ENCODE peak calls at places on chromosomes 7 and 10, in ten cellular contexts. W is RWPE2, C is Peyer's patch, N is PC-9, O is ovary, L is astrocyte, G is cardiac muscle cell, T is H1, I is colonic mucosa, A is fibroblast of lung. V is an unnamed sample. For H3K9me3 and H3K4me1, the result is how much of the 10 kb centered on the place peaks cover.

GRCh38 chr10:116748041-116748440 is 5.7 kb upstream of the HSPA12A start:
- DNase-seq in W (no peak), C (no peak), N (peak), O (no peak), L (peak), G (peak), T (no peak), I (peak), A (peak), V (no peak)

GRCh38 chr10:71766717-71767419 is 6.5 kb downstream of the VSIR start:
- DNase-seq in W (peak), C (peak), N (peak), O (peak), L (peak), G (peak), T (no peak), I (peak), A (peak), V (no peak)

GRCh38 chr10:113544392-113544791 is 8.5 kb upstream of the HABP2 start:
- DNase-seq in W (no peak), C (no peak), N (no peak), O (no peak), L (no peak), G (no peak), T (no peak), I (no peak), A (no peak), V (no peak)

GRCh38 chr10:6347391-6347951 is 144.7 kb downstream of the PFKFB3 start:
- DNase-seq in W (no peak), C (no peak), N (no peak), O (no peak), L (peak), G (no peak), T (no peak), I (no peak), A (peak), V (no peak)

GRCh38 chr7:115763347-115763746 is 267.2 kb downstream of the TFEC start:
- DNase-seq in W (no peak), C (no peak), N (no peak), O (no peak), L (no peak), G (no peak), T (no peak), I (no peak), A (no peak), V (no peak)

GRCh38 chr7:123622660-123623386 is 21.2 kb downstream of the ASB15 start:
- DNase-seq in W (no peak), C (no peak), N (no peak), O (no peak), L (no peak), G (no peak), T (no peak), I (peak), A (no peak), V (no peak)

GRCh38 chr7:23426876-23427275 is 43.4 kb downstream of the IGF2BP3 start:
- DNase-seq in W (no peak), C (no peak), N (no peak), O (no peak), L (peak), G (no peak), T (no peak), I (no peak), A (peak), V (no peak)

GRCh38 chr10:77163670-77164348 is 473.8 kb downstream of the KCNMA1 start:
- DNase-seq in W (peak), C (peak), N (peak), O (no peak), L (peak), G (peak), T (no peak), I (peak), A (peak), V (no peak)

GRCh38 chr10:116765549-116766162 is 23.3 kb upstream of the HSPA12A start:
- DNase-seq in W (no peak), C (no peak), N (no peak), O (no peak), L (no peak), G (peak), T (no peak), I (peak), A (no peak), V (no peak)

GRCh38 chr7:140082770-140083169 is 20.0 kb upstream of the PARP12 start:
- DNase-seq in W (no peak), C (no peak), N (no peak), O (no peak), L (no peak), G (no peak), T (no peak), I (no peak), A (no peak), V (no peak)

GRCh38 chr7:140084972-140085371 is 22.2 kb upstream of the PARP12 start:
- DNase-seq in W (no peak), C (no peak), N (no peak), O (no peak), L (no peak), G (no peak), T (no peak), I (no peak), A (no peak), V (no peak)

GRCh38 chr7:140085447-140085846 is 22.7 kb upstream of the PARP12 start:
- DNase-seq in W (no peak), C (no peak), N (no peak), O (no peak), L (no peak), G (no peak), T (no peak), I (no peak), A (no peak), V (no peak)

GRCh38 chr7:140081774-140082425 is 19.1 kb upstream of the PARP12 start:
- DNase-seq in W (no peak), C (no peak), N (no peak), O (no peak), L (no peak), G (no peak), T (no peak), I (no peak), A (no peak), V (no peak)

DNA sequence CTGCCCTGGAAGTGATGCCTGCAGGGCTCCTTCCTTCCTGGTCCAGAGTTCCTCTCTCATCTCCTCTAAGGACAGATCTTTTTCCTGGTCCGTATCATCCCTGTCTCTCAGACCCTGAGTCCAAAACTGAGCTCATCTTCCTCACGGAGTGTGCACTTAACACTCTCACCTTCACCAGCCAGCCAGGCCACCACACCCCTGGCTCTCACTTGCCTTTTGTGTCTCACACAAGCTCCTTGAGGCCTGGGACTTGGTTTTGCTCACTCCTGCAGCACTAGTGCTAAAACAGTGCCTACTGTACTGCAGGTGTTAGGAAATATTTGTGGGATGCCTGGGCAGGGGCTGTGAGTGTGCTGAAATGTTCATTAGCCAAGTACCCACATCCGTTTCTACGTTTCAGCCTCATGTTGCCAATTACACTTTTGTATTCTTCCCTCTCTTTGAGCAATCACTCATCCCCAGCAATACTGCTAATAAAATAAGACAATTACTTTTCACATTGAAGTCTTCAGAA is 21.4 kb upstream of the PARP12 start:
- DNase-seq in W (no peak), C (no peak), N (no peak), O (no peak), L (no peak), G (no peak), T (no peak), I (no peak), A (no peak), V (no peak)
- H3K9me3 ChIP-seq in W (under half), C (under half), N (under half), O (under half), L (under half), G (under half), T (under half), I (under half), A (under half), V (under half)

GRCh38 chr7:88254721-88255120 is 34.9 kb upstream of the SRI start:
- DNase-seq in W (peak), C (no peak), N (peak), O (no peak), L (peak), G (no peak), T (no peak), I (no peak), A (peak), V (peak)
- H3K4me1 ChIP-seq in W (under half), C (under half), N (half or more), O (under half), L (under half), G (under half), T (under half), I (under half), A (under half), V (under half)

GRCh38 chr7:157936976-157937375 is 600.2 kb downstream of the DNAJB6 start:
- DNase-seq in W (no peak), C (no peak), N (no peak), O (no peak), L (no peak), G (no peak), T (no peak), I (no peak), A (no peak), V (no peak)

GRCh38 chr7:157940497-157940896 is 603.7 kb downstream of the DNAJB6 start:
- DNase-seq in W (no peak), C (no peak), N (no peak), O (no peak), L (no peak), G (no peak), T (no peak), I (no peak), A (no peak), V (no peak)

GRCh38 chr7:157941210-157941609 is 604.4 kb downstream of the DNAJB6 start:
- DNase-seq in W (no peak), C (no peak), N (no peak), O (no peak), L (no peak), G (no peak), T (no peak), I (no peak), A (no peak), V (no peak)

GRCh38 chr7:157937432-157937831 is 600.6 kb downstream of the DNAJB6 start:
- DNase-seq in W (no peak), C (no peak), N (no peak), O (no peak), L (no peak), G (no peak), T (no peak), I (no peak), A (no peak), V (no peak)

DNA sequence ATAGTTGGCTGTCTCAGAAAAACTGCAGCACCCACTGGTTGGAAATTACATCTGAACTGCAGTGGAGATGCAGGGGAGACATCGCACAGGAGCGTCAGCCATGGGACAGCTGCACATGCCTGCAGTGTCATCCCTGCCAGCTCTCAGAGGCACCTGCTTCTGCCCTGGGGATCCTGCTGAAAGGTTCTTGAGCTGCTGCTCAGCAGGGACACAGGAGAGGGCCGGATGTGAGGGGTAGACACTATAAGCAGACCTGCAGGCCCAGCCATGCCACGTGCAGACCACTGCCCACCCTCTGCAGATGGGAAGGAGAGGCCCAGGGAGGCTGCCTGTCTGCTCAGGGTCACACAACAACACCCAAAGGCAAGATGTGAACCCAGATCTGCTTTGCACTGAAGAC is 601.4 kb downstream of the DNAJB6 start:
- DNase-seq in W (no peak), C (no peak), N (no peak), O (no peak), L (no peak), G (no peak), T (no peak), I (no peak), A (no peak), V (no peak)
- H3K9me3 ChIP-seq in W (under half), C (under half), N (under half), O (under half), L (under half), G (under half), T (under half), I (under half), A (under half), V (under half)

DNA sequence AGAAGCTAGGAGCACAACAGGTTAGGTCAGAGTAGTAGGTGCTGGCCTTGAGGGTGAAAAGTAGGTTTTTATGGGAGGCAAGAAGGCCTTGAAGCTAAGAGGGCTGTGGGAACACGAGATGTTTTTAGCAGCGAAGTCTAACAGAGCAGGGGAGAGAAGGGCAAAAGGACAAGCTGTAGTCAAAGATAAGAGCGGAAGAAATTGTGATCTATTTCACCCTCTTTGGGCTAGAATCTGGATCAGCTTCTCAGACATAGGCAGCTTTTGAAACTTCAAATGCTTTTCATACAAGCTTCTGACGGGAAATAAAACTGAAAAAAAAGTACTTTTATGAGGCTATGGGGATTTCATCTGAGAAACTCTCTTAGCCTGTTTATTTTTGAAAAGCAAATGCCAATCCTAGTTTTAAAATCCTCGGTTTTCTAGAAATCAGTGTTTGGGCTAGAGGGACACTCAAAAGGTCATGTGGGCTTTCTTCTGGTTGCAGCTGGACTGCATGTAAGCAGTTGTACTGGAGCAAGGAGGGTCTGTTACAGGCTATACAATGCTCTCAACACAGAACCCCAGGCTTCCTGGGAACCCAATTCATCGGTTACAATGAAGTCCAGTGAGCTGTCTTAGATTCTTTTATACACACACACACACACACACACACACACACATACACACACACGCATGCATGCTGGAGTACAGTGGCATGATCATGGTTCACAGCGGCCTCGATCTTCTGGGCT is 83.5 kb downstream of the RNF216 start:
- DNase-seq in W (no peak), C (no peak), N (no peak), O (no peak), L (no peak), G (no peak), T (no peak), I (no peak), A (no peak), V (no peak)
- H3K4me1 ChIP-seq in W (under half), C (under half), N (under half), O (under half), L (half or more), G (half or more), T (under half), I (under half), A (under half), V (under half)

DNA sequence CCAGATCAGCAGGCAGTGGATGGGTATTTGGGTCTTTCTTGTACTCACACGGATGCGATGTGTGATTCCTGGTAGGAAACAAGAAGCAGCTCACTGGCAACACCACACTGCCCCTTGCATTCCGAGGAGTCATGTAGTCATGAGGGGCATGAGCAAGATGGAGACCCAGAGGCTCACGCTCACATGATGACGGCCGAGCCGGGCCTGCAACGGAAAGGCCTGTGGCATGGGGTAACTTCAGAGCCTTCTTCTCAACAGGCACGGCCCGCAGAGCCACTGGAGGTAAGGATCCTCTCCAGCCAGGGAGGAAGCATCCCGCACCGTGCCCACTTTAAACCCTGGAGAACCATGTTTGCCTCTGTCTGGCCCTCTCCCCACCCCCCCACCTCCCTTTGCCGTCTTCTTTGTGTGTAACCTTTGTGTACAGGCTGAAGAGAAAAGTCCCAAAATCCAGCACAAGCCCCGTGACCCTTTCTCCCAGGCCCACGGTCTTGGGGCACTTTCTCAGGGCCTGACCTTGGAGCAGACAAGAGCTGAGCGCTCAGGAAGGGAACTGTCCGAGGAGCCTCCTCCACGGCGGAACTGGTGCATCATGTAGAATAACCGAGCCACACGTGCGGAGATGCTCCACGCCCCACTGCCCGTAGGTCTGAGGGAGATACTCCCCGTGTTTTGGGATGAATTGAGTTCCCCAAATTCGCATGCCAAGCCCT is 516.4 kb downstream of the DNAJB6 start:
- DNase-seq in W (peak), C (no peak), N (no peak), O (no peak), L (no peak), G (no peak), T (no peak), I (no peak), A (no peak), V (peak)
- H3K9me3 ChIP-seq in W (under half), C (under half), N (under half), O (under half), L (under half), G (under half), T (under half), I (under half), A (under half), V (under half)

GRCh38 chr7:55065511-55066229 is 46.9 kb downstream of the EGFR start:
- DNase-seq in W (no peak), C (no peak), N (peak), O (no peak), L (peak), G (peak), T (no peak), I (no peak), A (peak), V (no peak)

GRCh38 chr7:55067748-55068147 is 48.9 kb downstream of the EGFR start:
- DNase-seq in W (no peak), C (no peak), N (no peak), O (no peak), L (no peak), G (no peak), T (no peak), I (no peak), A (no peak), V (no peak)

GRCh38 chr7:55065079-55065478 is 46.3 kb downstream of the EGFR start:
- DNase-seq in W (peak), C (no peak), N (peak), O (peak), L (peak), G (peak), T (no peak), I (no peak), A (peak), V (no peak)

GRCh38 chr7:55066479-55066878 is 47.7 kb downstream of the EGFR start:
- DNase-seq in W (no peak), C (no peak), N (peak), O (no peak), L (no peak), G (no peak), T (no peak), I (no peak), A (peak), V (no peak)

GRCh38 chr7:55066938-55067337 is 48.1 kb downstream of the EGFR start:
- DNase-seq in W (no peak), C (no peak), N (no peak), O (no peak), L (no peak), G (no peak), T (no peak), I (no peak), A (no peak), V (no peak)
- H3K4me1 ChIP-seq in W (half or more), C (under half), N (half or more), O (under half), L (under half), G (under half), T (under half), I (under half), A (under half), V (under half)

V was measured in left lung.